ENCODE peak calls at places on chromosomes 12 and 14, in ten cellular contexts. Y is fibroblast of pulmonary artery, X is thoracic aorta, H is NB4, K is gastrocnemius medialis, O is GM23338, Z is foreskin fibroblast, G is cardiac muscle cell, C is IMR-90, N is heart left ventricle. S is an unnamed sample.

GRCh38 chr12:112180422-112180821 is 55.1 kb downstream of the TRAFD1 start:
- DNase-seq in Y (no peak), X (no peak), H (no peak), K (no peak), O (no peak), Z (no peak), G (no peak), C (no peak), N (no peak), S (no peak)

GRCh38 chr12:67740706-67741105 is 92.2 kb downstream of the DYRK2 start:
- DNase-seq in Y (no peak), X (no peak), H (no peak), K (no peak), O (peak), Z (no peak), G (no peak), C (no peak), N (no peak), S (no peak)

GRCh38 chr12:98440165-98440581 is 75.2 kb upstream of the TMPO start:
- DNase-seq in Y (peak), X (peak), H (peak), K (peak), O (no peak), Z (peak), G (no peak), C (peak), N (peak), S (peak)

GRCh38 chr12:6020930-6021329 is 75.9 kb upstream of the ANO2 start:
- DNase-seq in Y (no peak), X (no peak), H (no peak), K (no peak), O (no peak), Z (no peak), G (no peak), C (no peak), N (no peak), S (no peak)

GRCh38 chr12:110582286-110583136 is 607 bp downstream of the PPTC7 start:
- DNase-seq in Y (peak), X (no peak), H (peak), K (peak), O (peak), Z (peak), G (peak), C (peak), N (peak), S (peak)

GRCh38 chr12:122121341-122122192 is 43.0 kb downstream of the MLXIP start:
- DNase-seq in Y (no peak), X (no peak), H (no peak), K (no peak), O (no peak), Z (no peak), G (no peak), C (no peak), N (no peak), S (no peak)

GRCh38 chr12:124709722-124710656 is 142.6 kb upstream of the NCOR2 start:
- DNase-seq in Y (peak), X (no peak), H (no peak), K (no peak), O (no peak), Z (peak), G (no peak), C (peak), N (no peak), S (peak)

GRCh38 chr12:107374136-107374535 is 280.8 kb upstream of the CRY1 start:
- DNase-seq in Y (no peak), X (no peak), H (no peak), K (no peak), O (no peak), Z (no peak), G (no peak), C (no peak), N (no peak), S (no peak)

GRCh38 chr12:66296171-66296683 is 6.1 kb upstream of the HELB start:
- DNase-seq in Y (no peak), X (no peak), H (no peak), K (no peak), O (no peak), Z (no peak), G (no peak), C (no peak), N (no peak), S (no peak)

GRCh38 chr12:75862692-75863471 is 168.7 kb downstream of the PHLDA1 start:
- DNase-seq in Y (peak), X (no peak), H (no peak), K (no peak), O (no peak), Z (peak), G (no peak), C (peak), N (no peak), S (peak)

GRCh38 chr14:36976571-36977023 is 195.8 kb downstream of the SLC25A21 start:
- DNase-seq in Y (peak), X (no peak), H (peak), K (no peak), O (no peak), Z (peak), G (no peak), C (peak), N (no peak), S (peak)

DNA sequence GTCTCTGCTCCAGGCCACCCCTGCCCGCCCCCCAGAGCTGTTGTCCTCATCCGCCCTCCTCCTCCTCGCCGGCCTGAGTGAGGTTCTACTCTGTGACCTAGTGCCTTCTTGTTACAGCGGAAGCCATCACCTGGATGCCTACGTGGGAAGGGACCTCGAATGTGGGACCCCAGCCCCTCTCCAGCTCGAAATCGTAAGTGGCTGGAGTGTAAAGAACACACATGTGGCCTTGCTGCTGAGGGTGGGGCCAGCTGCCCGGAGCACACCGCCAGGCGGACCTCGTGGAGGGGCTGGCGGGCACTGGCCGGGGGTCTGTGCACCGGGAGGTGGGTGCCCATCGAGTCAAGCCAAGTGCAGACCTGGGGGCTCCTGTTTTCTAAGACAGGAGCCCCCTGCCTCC is 19.4 kb downstream of the MEG3 start:
- DNase-seq in Y (no peak), X (no peak), H (no peak), K (no peak), O (no peak), Z (no peak), G (no peak), C (no peak), N (no peak), S (no peak)
- TF ChIP-seq CTCF in Y (no peak), X (no peak), H (no peak), K (no peak), O (no peak), Z (no peak), G (no peak), C (no peak), N (no peak), S (no peak)

DNA sequence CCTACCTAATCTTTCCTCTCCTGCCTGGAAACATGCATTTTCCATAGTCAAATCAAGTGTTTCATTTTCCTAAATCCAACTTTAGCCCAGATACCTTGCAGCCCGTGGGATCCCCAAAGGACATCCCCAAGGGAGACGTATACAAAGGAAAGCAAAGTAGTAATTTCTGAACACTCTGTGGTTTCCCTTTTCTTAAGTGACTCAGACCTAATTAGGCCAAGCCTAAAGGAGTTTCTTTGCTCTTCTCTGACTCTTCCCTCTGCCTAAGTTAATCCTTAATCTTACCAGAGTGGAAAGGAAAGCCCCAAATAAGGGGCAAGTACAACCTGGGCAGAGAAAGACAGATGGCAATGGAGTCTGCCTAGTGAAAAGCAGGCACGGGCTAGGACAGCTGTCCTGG is 250.3 kb downstream of the SPTSSA start:
- DNase-seq in Y (no peak), X (no peak), H (no peak), K (no peak), O (no peak), Z (peak), G (no peak), C (no peak), N (no peak), S (no peak)
- H3K4me3 ChIP-seq in Y (no peak), X (no peak), H (no peak), K (no peak), O (no peak), Z (no peak), G (no peak), C (no peak), N (no peak), S (no peak)

GRCh38 chr12:132601171-132601883 is 9.1 kb downstream of the LRCOL1 start:
- DNase-seq in Y (no peak), X (no peak), H (no peak), K (no peak), O (no peak), Z (no peak), G (no peak), C (no peak), N (no peak), S (no peak)

GRCh38 chr12:132602578-132603239 is 7.7 kb downstream of the LRCOL1 start:
- DNase-seq in Y (no peak), X (no peak), H (no peak), K (no peak), O (no peak), Z (no peak), G (no peak), C (no peak), N (no peak), S (no peak)

GRCh38 chr12:132603240-132604107 is 6.9 kb downstream of the LRCOL1 start:
- DNase-seq in Y (no peak), X (no peak), H (no peak), K (no peak), O (no peak), Z (no peak), G (no peak), C (no peak), N (no peak), S (no peak)

GRCh38 chr12:132597333-132598283 is 12.8 kb downstream of the LRCOL1 start:
- DNase-seq in Y (peak), X (no peak), H (no peak), K (no peak), O (peak), Z (peak), G (peak), C (peak), N (no peak), S (peak)

DNA sequence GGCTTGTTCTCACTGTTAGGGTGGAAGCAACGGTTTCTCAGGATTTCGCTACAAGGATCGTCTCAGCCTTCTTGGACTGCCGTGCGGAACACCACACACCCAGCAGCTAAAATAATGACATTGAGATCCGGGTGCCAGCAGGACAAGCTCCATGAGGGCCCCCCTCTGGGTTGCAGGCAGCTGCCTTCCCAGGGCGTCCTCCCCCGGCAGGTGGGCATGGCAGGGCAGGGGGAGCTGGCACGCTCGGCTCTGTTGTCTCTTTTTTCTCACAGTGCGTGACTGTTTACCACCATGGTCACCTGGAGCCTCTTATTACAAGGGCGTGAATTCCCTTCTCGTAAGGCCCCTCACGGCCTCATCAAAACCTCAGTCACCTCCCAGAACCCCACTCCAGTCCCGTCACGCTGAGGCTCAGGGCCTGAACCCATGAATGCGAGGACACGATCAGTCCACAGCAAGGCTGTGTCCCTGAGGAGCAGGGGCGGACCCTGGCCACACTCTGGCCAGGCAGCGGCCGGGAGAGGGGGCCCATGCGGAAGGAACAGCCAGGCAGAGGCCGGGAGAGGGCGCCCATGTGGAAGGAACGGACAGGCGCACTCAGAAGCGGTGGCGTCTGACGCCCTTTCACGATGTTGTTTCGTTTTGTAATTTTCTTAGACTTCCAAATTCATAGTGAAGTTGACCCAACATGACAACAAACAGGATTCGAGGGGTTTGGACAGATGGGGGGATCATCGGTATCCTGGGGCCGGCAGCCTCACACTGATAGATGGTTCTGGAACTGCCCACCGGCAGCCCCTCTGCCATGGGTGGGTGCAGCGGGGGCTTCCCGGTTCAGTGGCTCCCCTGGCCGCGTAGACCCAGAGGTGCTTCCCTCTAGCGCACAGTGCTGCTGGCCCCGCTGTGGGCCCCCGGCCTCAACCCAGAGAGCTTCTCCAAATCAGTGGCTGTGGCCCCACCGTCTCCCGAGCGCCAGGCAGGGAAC is 10.0 kb downstream of the LRCOL1 start:
- DNase-seq in Y (peak), X (no peak), H (peak), K (peak), O (peak), Z (peak), G (peak), C (peak), N (peak), S (peak)
- TF ChIP-seq CTCF in Y (peak), X (peak), H (peak), K (peak), O (peak), Z (peak), G (peak), C (peak), N (peak), S (peak)

GRCh38 chr14:103028161-103028767 is 29.1 kb downstream of the CDC42BPB start:
- DNase-seq in Y (no peak), X (no peak), H (no peak), K (no peak), O (no peak), Z (no peak), G (no peak), C (no peak), N (no peak), S (no peak)
- H3K4me3 ChIP-seq in Y (no peak), X (peak), H (no peak), K (no peak), O (no peak), Z (no peak), G (no peak), C (no peak), N (no peak), S (no peak)

GRCh38 chr12:132489602-132490239 is at the start of gene FBRSL1:
- DNase-seq in Y (peak), X (peak), H (peak), K (peak), O (peak), Z (peak), G (peak), C (peak), N (peak), S (peak)
- TF ChIP-seq CTCF in Y (no peak), X (no peak), H (peak), K (no peak), O (no peak), Z (no peak), G (no peak), C (no peak), N (no peak), S (no peak)

DNA sequence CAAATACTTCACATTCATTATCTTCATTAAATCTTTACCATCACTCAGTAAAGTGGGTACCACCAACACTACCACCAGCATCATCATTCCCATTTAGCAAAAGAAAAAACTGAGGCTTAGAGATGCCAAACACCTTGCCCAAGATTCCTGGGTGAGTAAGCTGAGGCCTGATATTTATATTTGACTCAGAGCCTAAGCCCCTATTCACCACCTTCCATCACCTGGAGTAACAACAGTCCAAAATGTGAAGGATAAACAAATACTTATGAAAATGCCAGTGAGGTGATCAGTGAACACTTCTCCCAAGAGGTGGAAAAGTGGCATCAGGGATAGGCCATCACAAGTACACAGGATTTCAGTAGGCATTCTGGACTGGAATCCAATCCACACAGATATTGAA is 3.7 kb downstream of the SLC38A1 start:
- DNase-seq in Y (no peak), X (no peak), H (no peak), K (no peak), O (no peak), Z (no peak), G (no peak), C (no peak), N (no peak), S (no peak)
- H3K4me3 ChIP-seq in Y (no peak), X (no peak), H (no peak), K (peak), O (peak), Z (no peak), G (no peak), C (no peak), N (no peak), S (no peak)

DNA sequence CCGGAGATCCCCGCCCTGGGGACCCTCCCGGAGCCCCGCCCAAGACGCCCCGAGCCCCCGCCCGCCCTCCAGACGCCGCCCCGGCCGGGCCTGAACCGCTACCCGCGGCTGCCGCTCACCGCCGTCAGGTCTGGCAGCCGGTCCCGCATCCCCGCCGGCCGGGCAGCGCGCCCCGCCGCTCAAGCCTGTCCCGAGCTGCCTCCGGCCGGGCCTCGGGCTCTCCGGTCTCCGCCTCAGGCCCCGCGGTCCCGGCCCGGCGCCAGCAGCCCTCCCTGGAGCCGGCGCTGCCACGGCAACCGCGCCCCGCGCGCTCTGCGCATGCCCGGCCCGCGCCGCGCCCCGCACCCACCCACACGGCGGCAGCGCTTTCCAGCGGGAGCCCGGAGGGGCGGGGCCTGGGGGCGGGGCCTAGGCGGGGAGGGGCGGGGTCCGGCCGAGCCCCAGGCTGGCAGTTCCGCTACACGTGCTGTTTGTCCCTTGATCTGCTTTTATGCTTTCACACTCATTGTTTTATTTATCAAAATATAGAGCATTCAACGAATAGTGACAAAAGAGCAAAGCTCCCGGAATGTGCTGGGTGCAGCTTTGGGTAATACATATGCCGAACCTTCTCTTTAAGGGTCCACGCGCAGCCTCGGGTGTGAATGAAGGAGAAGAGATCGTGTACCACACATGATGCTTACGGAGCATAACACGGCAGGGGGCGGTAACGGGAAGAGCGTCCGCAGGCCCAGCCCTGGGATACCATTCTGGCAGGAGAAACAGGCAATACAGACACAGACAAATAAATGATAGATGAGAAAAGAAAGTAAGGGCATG is at the start of gene STX2:
- DNase-seq in Y (peak), X (no peak), H (peak), K (peak), O (peak), Z (peak), G (peak), C (peak), N (peak), S (peak)
- TF ChIP-seq CTCF in Y (peak), X (no peak), H (peak), K (no peak), O (peak), Z (peak), G (peak), C (peak), N (peak), S (peak)

GRCh38 chr12:48980389-48980952 is 2.3 kb downstream of the WNT1 start:
- DNase-seq in Y (no peak), X (no peak), H (peak), K (no peak), O (peak), Z (no peak), G (no peak), C (no peak), N (no peak), S (no peak)

GRCh38 chr12:48980953-48981756 is 3.0 kb downstream of the WNT1 start:
- DNase-seq in Y (no peak), X (no peak), H (peak), K (no peak), O (peak), Z (peak), G (no peak), C (peak), N (no peak), S (no peak)

GRCh38 chr12:48979602-48980388 is 1.7 kb downstream of the WNT1 start:
- DNase-seq in Y (no peak), X (no peak), H (peak), K (no peak), O (peak), Z (peak), G (no peak), C (no peak), N (no peak), S (no peak)

GRCh38 chr12:48982397-48983080 is 4.4 kb downstream of the WNT1 start:
- DNase-seq in Y (no peak), X (no peak), H (no peak), K (no peak), O (no peak), Z (no peak), G (no peak), C (no peak), N (no peak), S (no peak)

DNA sequence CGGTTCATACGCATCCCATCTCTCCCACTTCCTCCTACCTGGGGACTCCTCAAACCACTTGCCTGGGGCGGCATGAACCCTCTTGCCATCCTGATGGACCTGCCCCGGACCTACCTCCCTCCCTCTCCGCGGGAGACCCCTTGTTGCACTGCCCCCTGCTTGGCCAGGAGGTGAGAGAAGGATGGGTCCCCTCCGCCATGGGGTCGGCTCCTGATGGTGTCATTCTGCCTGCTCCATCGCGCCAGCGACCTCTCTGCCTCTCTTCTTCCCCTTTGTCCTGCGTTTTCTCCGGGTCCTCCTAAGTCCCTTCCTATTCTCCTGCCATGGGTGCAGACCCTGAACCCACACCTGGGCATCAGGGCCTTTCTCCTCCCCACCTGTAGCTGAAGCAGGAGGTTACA is 3.6 kb downstream of the WNT1 start:
- DNase-seq in Y (no peak), X (no peak), H (no peak), K (no peak), O (no peak), Z (no peak), G (no peak), C (no peak), N (no peak), S (no peak)
- H3K4me3 ChIP-seq in Y (no peak), X (peak), H (no peak), K (no peak), O (peak), Z (no peak), G (no peak), C (no peak), N (no peak), S (no peak)

GRCh38 chr12:43957732-43958131 is 121.9 kb downstream of the TMEM117 start:
- DNase-seq in Y (peak), X (no peak), H (peak), K (no peak), O (peak), Z (peak), G (peak), C (peak), N (no peak), S (peak)
- TF ChIP-seq CTCF in Y (peak), X (peak), H (peak), K (peak), O (peak), Z (peak), G (peak), C (peak), N (peak), S (peak)

GRCh38 chr14:99331796-99332195 is 59.8 kb upstream of the BCL11B start:
- DNase-seq in Y (no peak), X (no peak), H (no peak), K (no peak), O (no peak), Z (no peak), G (no peak), C (no peak), N (no peak), S (no peak)
- H3K4me3 ChIP-seq in Y (no peak), X (no peak), H (no peak), K (no peak), O (no peak), Z (no peak), G (no peak), C (no peak), N (no peak), S (no peak)

S was measured in AG10803.